ENCODE peak calls at places on chromosomes 11 and 22, in seven cellular contexts. D is astrocyte, V is smooth muscle cell of the brain vasculature, C is endothelial cell of umbilical vein, I is AG04450, Q is NCI-H526 treated with DMSO at 0.1 percent for 48 hours, P is non-pigmented ciliary epithelial cell. Y is an unnamed sample.

GRCh38 chr11:130181295-130182272 is 22.0 kb downstream of the ST14 start:
- DNase-seq in P (no peak), D (peak), C (no peak), V (no peak), Q (peak), I (peak), Y (peak)

GRCh38 chr11:86288776-86289507 is 13.1 kb upstream of the HIKESHI start:
- DNase-seq in I (no peak), Q (no peak), P (no peak), V (no peak), C (no peak), D (no peak), Y (no peak)

GRCh38 chr22:45359627-45360026 is 49.9 kb downstream of the FAM118A start:
- DNase-seq in P (no peak), I (no peak), Q (no peak), C (no peak), D (no peak), V (no peak), Y (no peak)

GRCh38 chr22:41574847-41575381 is 14.1 kb downstream of the CSDC2 start:
- DNase-seq in V (no peak), P (no peak), C (no peak), Q (no peak), I (no peak), D (no peak), Y (no peak)

GRCh38 chr11:32316846-32317525 is 118.4 kb downstream of the WT1 start:
- DNase-seq in D (peak), C (peak), I (no peak), P (no peak), Q (no peak), V (no peak), Y (peak)

GRCh38 chr11:282171-282570 is 4.0 kb downstream of the NLRP6 start:
- DNase-seq in C (no peak), Q (no peak), D (no peak), P (no peak), I (no peak), V (no peak), Y (no peak)

GRCh38 chr11:44684886-44685285 is 41.9 kb upstream of the TSPAN18 start:
- DNase-seq in C (no peak), D (no peak), I (no peak), V (no peak), Q (no peak), P (no peak), Y (no peak)

GRCh38 chr22:43995798-43996169 is 28.3 kb upstream of the PARVB start:
- DNase-seq in Q (no peak), C (no peak), I (no peak), P (no peak), D (no peak), V (no peak), Y (no peak)

GRCh38 chr11:85133636-85134035 is 493.5 kb downstream of the DLG2 start:
- DNase-seq in P (no peak), D (no peak), Q (no peak), V (no peak), C (no peak), I (no peak), Y (no peak)

GRCh38 chr22:46008836-46009596 is 32.1 kb upstream of the WNT7B start:
- DNase-seq in P (no peak), V (no peak), I (no peak), C (no peak), Q (no peak), D (no peak), Y (no peak)

GRCh38 chr11:84333196-84333595 is 1047.0 kb upstream of the CCDC90B start:
- DNase-seq in Q (no peak), I (no peak), D (no peak), C (no peak), V (no peak), P (no peak), Y (no peak)

GRCh38 chr22:50189849-50190181 is 4.1 kb downstream of the TRABD start:
- DNase-seq in Q (no peak), P (no peak), C (no peak), I (no peak), V (no peak), D (no peak), Y (peak)

GRCh38 chr22:49008682-49009235 is 818.9 kb downstream of the BRD1 start:
- DNase-seq in V (no peak), P (no peak), C (no peak), D (no peak), Q (no peak), I (no peak), Y (no peak)

GRCh38 chr11:45412033-45412432 is 125.9 kb upstream of the SYT13 start:
- DNase-seq in I (no peak), D (no peak), Q (no peak), C (no peak), V (no peak), P (no peak), Y (no peak)

GRCh38 chr11:68127791-68128681 is 6.8 kb upstream of the CHKA start:
- DNase-seq in Q (no peak), D (peak), C (peak), I (peak), P (peak), V (peak), Y (peak)

GRCh38 chr11:93166867-93167266 is 30.9 kb downstream of the SLC36A4 start:
- DNase-seq in D (no peak), P (no peak), I (no peak), C (peak), V (peak), Q (no peak), Y (peak)

GRCh38 chr11:2549491-2549875 is 104.7 kb downstream of the KCNQ1 start:
- DNase-seq in C (no peak), P (no peak), V (no peak), D (no peak), Q (no peak), I (no peak), Y (no peak)

GRCh38 chr11:27545946-27546345 is 39.4 kb upstream of the LIN7C start:
- DNase-seq in C (no peak), V (no peak), P (no peak), Q (no peak), D (no peak), I (no peak), Y (no peak)

GRCh38 chr11:85682330-85683305 is 3.4 kb downstream of the CCDC89 start:
- DNase-seq in D (peak), C (peak), I (peak), Q (no peak), V (no peak), P (no peak), Y (peak)

GRCh38 chr22:39932918-39933649 is 27.1 kb upstream of the TMA7B start:
- DNase-seq in D (no peak), V (no peak), I (no peak), P (no peak), C (peak), Q (no peak), Y (peak)

GRCh38 chr11:27025312-27025955 is 15.2 kb upstream of the BBOX1 start:
- DNase-seq in Q (no peak), V (no peak), D (no peak), P (no peak), I (no peak), C (no peak), Y (no peak)

GRCh38 chr22:28139993-28140392 is 220.9 kb upstream of the PITPNB start:
- DNase-seq in C (peak), V (no peak), Q (no peak), I (peak), D (peak), P (peak), Y (peak)

Y was measured in choroid plexus epithelial cell.